ENCODE peak calls at places on chromosomes 7 and 10, in eight cellular contexts. R is A549; F is trophoblast cell; P is stomach; Y is cardiac muscle cell; V is lung; D is CD8-positive, alpha-beta T cell; M is neuronal stem cell. T is an unnamed sample.

GRCh38 chr7:142654398-142654797 is 94.9 kb upstream of the PRSS1 start:
- DNase-seq in R (no peak), F (peak; percentile 9), P (no peak), Y (no peak), V (no peak), D (no peak), M (no peak), T (no peak)

GRCh38 chr10:50367732-50368131 is 116.4 kb upstream of the ASAH2 start:
- DNase-seq in R (peak; percentile 35), F (peak; percentile 56), P (no peak), Y (peak; percentile 64), V (no peak), D (no peak), M (no peak), T (no peak)

GRCh38 chr7:108196004-108196403 is 65.8 kb upstream of the LAMB4 start:
- DNase-seq in R (no peak), F (no peak), P (no peak), Y (peak; percentile 41), V (no peak), D (no peak), M (no peak), T (peak; percentile 25)

GRCh38 chr7:927031-927671 is 27.3 kb downstream of the ADAP1 start:
- DNase-seq in R (no peak), F (peak; percentile 100), P (peak; percentile 16), Y (no peak), V (no peak), D (no peak), M (no peak), T (no peak)

GRCh38 chr7:95772771-95773581 is 622 bp downstream of the DYNC1I1 start:
- DNase-seq in R (no peak), F (no peak), P (no peak), Y (peak; percentile 28), V (no peak), D (no peak), M (peak; percentile 20), T (no peak)

GRCh38 chr7:40733578-40733977 is 598.8 kb downstream of the SUGCT start:
- DNase-seq in R (no peak), F (no peak), P (no peak), Y (no peak), V (no peak), D (no peak), M (no peak), T (no peak)

GRCh38 chr7:138387755-138388475 is 72.1 kb upstream of the TRIM24 start:
- DNase-seq in R (no peak), F (peak; percentile 4), P (no peak), Y (no peak), V (no peak), D (no peak), M (no peak), T (no peak)

GRCh38 chr7:31646969-31647368 is 40.0 kb upstream of the PPP1R17 start:
- DNase-seq in R (no peak), F (no peak), P (no peak), Y (no peak), V (no peak), D (no peak), M (no peak), T (peak; percentile 60)

GRCh38 chr10:101889256-101890210 is 45.9 kb upstream of the KCNIP2 start:
- DNase-seq in R (peak; percentile 69), F (peak; percentile 91), P (peak; percentile 74), Y (peak; percentile 87), V (peak; percentile 65), D (peak; percentile 73), M (peak; percentile 67), T (no peak)

GRCh38 chr7:134613623-134614347 is 32.9 kb upstream of the BPGM start:
- DNase-seq in R (peak; percentile 57), F (no peak), P (no peak), Y (peak; percentile 95), V (no peak), D (no peak), M (no peak), T (peak; percentile 99)

GRCh38 chr10:9579110-9579705 is 1438.5 kb upstream of the CELF2 start:
- DNase-seq in R (no peak), F (peak; percentile 29), P (no peak), Y (no peak), V (no peak), D (no peak), M (no peak), T (peak; percentile 58)

GRCh38 chr10:6729967-6730366 is 149.9 kb upstream of the PRKCQ start:
- DNase-seq in R (no peak), F (no peak), P (no peak), Y (peak; percentile 64), V (no peak), D (no peak), M (no peak), T (no peak)

GRCh38 chr10:69425513-69426298 is 9.0 kb upstream of the TACR2 start:
- DNase-seq in R (no peak), F (peak; percentile 88), P (peak; percentile 77), Y (no peak), V (no peak), D (peak; percentile 30), M (no peak), T (peak; percentile 82)

DNA sequence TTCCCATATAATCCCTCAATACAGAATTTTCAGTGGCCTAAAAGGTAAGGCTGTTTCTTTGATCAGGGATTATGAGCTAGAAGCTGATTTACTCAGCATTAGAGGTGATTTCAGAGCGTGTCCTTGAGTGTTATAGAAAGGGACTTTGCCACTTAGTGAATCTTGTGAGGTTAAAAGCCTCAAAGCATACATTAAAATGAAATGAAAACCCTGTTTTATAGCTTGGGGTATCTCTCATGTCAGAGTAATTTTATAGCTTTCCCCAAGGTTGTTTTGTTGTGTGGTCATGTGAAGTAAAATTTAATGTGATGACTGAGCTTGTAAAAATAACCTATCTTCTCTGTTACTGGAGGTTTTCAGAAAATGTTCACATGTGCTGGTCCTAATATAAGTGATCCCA is 198.8 kb downstream of the CDCA7L start:
- DNase-seq in R (no peak), F (no peak), P (no peak), Y (no peak), V (no peak), D (no peak), M (no peak), T (no peak)
- H3K4me1 ChIP-seq in R (no peaks in the 10 kb centered on the region), F (no peaks in the 10 kb centered on the region), P (no peaks in the 10 kb centered on the region), Y (no peaks in the 10 kb centered on the region), V (no peaks in the 10 kb centered on the region), D (no peaks in the 10 kb centered on the region), M (no peaks in the 10 kb centered on the region), T (no peaks in the 10 kb centered on the region)

GRCh38 chr7:141460781-141461715 is 90.2 kb upstream of the AGK start:
- DNase-seq in R (no peak), F (peak; percentile 1), P (no peak), Y (no peak), V (no peak), D (no peak), M (no peak), T (peak; percentile 63)
- H3K27ac ChIP-seq in R (no peak overlapping the region), F (no peak overlapping the region), P (no peak overlapping the region), Y (no peak overlapping the region), V (no peak overlapping the region), D (no peak overlapping the region), M (no peak overlapping the region), T (no peak overlapping the region)

DNA sequence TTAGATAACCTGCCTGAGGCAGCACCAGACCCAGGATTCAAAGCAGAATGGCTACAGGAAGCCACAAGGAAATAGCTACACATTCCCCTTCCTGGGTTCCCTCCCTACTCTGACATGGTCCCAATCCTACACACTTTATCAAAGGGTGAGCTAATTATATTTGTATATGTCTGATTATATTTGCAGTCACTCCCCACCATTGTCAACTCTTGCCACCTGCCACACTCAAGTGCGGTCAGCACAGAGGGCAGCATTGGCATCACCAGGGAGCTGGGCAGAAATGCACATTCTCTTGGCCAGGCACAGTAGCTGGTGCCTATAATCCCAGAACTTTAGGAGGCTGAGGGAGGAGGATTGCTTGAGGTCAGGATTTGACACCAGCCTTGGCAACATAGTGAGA is 114.1 kb upstream of the PDLIM1 start:
- DNase-seq in R (no peak), F (no peak), P (no peak), Y (no peak), V (no peak), D (no peak), M (no peak), T (no peak)
- H3K4me1 ChIP-seq in R (peaks cover 10% of the 10 kb centered on the region), F (no peaks in the 10 kb centered on the region), P (peaks cover 51% of the 10 kb centered on the region), Y (peaks cover 18% of the 10 kb centered on the region), V (peaks cover 18% of the 10 kb centered on the region), D (no peaks in the 10 kb centered on the region), M (peaks cover 20% of the 10 kb centered on the region), T (peaks cover 8% of the 10 kb centered on the region)

GRCh38 chr10:52334595-52334994 is 20.5 kb downstream of the DKK1 start:
- DNase-seq in R (peak; percentile 14), F (no peak), P (no peak), Y (peak; percentile 21), V (no peak), D (no peak), M (no peak), T (peak; percentile 73)
- H3K27ac ChIP-seq in R (no peak overlapping the region), F (no peak overlapping the region), P (no peak overlapping the region), Y (no peak overlapping the region), V (no peak overlapping the region), D (no peak overlapping the region), M (no peak overlapping the region), T (peak overlapping the region; percentile 62)

GRCh38 chr7:29327455-29327854 is 132.9 kb downstream of the CHN2 start:
- DNase-seq in R (no peak), F (no peak), P (no peak), Y (no peak), V (no peak), D (no peak), M (no peak), T (no peak)
- H3K4me1 ChIP-seq in R (no peaks in the 10 kb centered on the region), F (peaks cover 4% of the 10 kb centered on the region), P (peaks cover 7% of the 10 kb centered on the region), Y (peaks cover 27% of the 10 kb centered on the region), V (peaks cover 6% of the 10 kb centered on the region), D (no peaks in the 10 kb centered on the region), M (no peaks in the 10 kb centered on the region), T (peaks cover 5% of the 10 kb centered on the region)

DNA sequence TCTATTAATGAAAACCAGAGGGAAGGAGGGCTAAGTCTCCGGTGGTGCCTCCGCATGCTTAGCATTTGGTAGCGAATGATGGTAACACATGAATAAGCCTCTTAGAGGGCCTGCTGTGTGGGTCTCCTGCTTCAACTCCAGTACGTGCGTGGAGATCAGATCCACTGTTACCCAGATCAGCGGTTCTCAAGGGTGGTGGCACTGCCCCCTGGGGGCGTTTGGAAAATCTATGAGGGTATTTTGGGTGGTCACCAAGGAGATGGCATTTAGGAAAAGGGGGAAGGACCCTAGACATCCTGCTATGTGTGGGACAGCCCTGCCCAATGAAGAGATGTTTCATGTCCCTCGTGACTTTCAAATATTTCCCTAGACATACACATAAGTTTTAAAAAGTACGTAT is 57.1 kb upstream of the TM9SF3 start:
- DNase-seq in R (no peak), F (no peak), P (no peak), Y (no peak), V (no peak), D (no peak), M (no peak), T (no peak)
- H3K27ac ChIP-seq in R (no peak overlapping the region), F (no peak overlapping the region), P (no peak overlapping the region), Y (no peak overlapping the region), V (no peak overlapping the region), D (no peak overlapping the region), M (no peak overlapping the region), T (no peak overlapping the region)

GRCh38 chr10:98251399-98251798 is 16.6 kb downstream of the LOXL4 start:
- DNase-seq in R (no peak), F (peak; percentile 66), P (no peak), Y (no peak), V (peak; percentile 21), D (no peak), M (no peak), T (peak; percentile 59)
- H3K4me1 ChIP-seq in R (no peaks in the 10 kb centered on the region), F (peaks cover 12% of the 10 kb centered on the region), P (no peaks in the 10 kb centered on the region), Y (peaks cover 9% of the 10 kb centered on the region), V (no peaks in the 10 kb centered on the region), D (no peaks in the 10 kb centered on the region), M (peaks cover 17% of the 10 kb centered on the region), T (no peaks in the 10 kb centered on the region)